ENCODE peak calls at places on chromosomes 13 and 19, in seven cellular contexts. O, F, A, X, J, W and E are unnamed samples.
A peak's percentile ranks its signal among the peaks of the same experiment; 100 is the strongest.

GRCh38 chr19:35040826-35041547 is 534 bp upstream of the HPN start:
- DNase-seq in O (no peak), F (no peak), A (peak; percentile 96), X (no peak), J (no peak), W (no peak), E (no peak)

GRCh38 chr13:108827637-108828036 is 198.2 kb downstream of the MYO16 start:
- DNase-seq in O (no peak), F (no peak), A (no peak), X (no peak), J (no peak), W (no peak), E (no peak)

GRCh38 chr19:7679017-7679720 is 1.5 kb upstream of the TRAPPC5 start:
- DNase-seq in O (peak; percentile 8), F (no peak), A (no peak), X (peak; percentile 63), J (no peak), W (peak; percentile 46), E (peak; percentile 18)

GRCh38 chr13:35930665-35931631 is 200.2 kb downstream of the DCLK1 start:
- DNase-seq in O (no peak), F (no peak), A (no peak), X (no peak), J (no peak), W (no peak), E (no peak)

GRCh38 chr13:107339209-107339608 is 771.3 kb upstream of the ARGLU1 start:
- DNase-seq in O (no peak), F (peak; percentile 71), A (no peak), X (no peak), J (no peak), W (no peak), E (no peak)

GRCh38 chr13:101416181-101417042 is at the start of gene NALCN:
- DNase-seq in O (peak; percentile 33), F (peak; percentile 69), A (no peak), X (no peak), J (no peak), W (no peak), E (peak; percentile 15)

GRCh38 chr19:49814010-49814409 is 918 bp upstream of the FUZ start:
- DNase-seq in O (no peak), F (peak; percentile 55), A (no peak), X (no peak), J (no peak), W (no peak), E (no peak)

GRCh38 chr19:50723735-50724521 is 764 bp downstream of the CLEC11A start:
- DNase-seq in O (peak; percentile 32), F (peak; percentile 38), A (no peak), X (no peak), J (no peak), W (no peak), E (no peak)

GRCh38 chr19:45250832-45251451 is at the start of gene MARK4:
- DNase-seq in O (peak; percentile 65), F (peak; percentile 73), A (peak; percentile 51), X (peak; percentile 63), J (no peak), W (peak; percentile 40), E (peak; percentile 60)

GRCh38 chr13:99656092-99656745 is 154.9 kb downstream of the TM9SF2 start:
- DNase-seq in O (peak; percentile 70), F (peak; percentile 79), A (peak; percentile 84), X (peak; percentile 66), J (no peak), W (peak; percentile 74), E (peak; percentile 60)

GRCh38 chr19:30362156-30362754 is 9.9 kb upstream of the ZNF536 start:
- DNase-seq in O (no peak), F (peak; percentile 4), A (peak; percentile 10), X (no peak), J (peak; percentile 48), W (no peak), E (peak; percentile 64)